ENCODE peak calls at places on chromosomes 2 and 18, in ten cellular contexts. L is MM.1S, F is left lung, P is fibroblast of lung, G is AG09309, Q is A549, A is heart right ventricle, K is neural progenitor cell, C is body of pancreas, N is foreskin fibroblast. J is an unnamed sample.
A peak's percentile ranks its signal among the peaks of the same experiment; 100 is the strongest.

GRCh38 chr18:37540424-37541121 is 25.0 kb downstream of the CELF4 start:
- DNase-seq in L (no peak), F (no peak), P (no peak), G (no peak), Q (no peak), A (no peak), K (no peak), C (no peak), N (no peak), J (no peak)

GRCh38 chr18:12092398-12093229 is 1.0 kb upstream of the ANKRD62 start:
- DNase-seq in L (peak; percentile 70), F (peak; percentile 63), P (no peak), G (no peak), Q (peak; percentile 53), A (peak; percentile 21), K (peak; percentile 72), C (peak; percentile 83), N (no peak), J (peak; percentile 85)

GRCh38 chr2:172085460-172086159 is at the start of gene DLX1:
- DNase-seq in L (no peak), F (no peak), P (no peak), G (no peak), Q (no peak), A (no peak), K (peak; percentile 46), C (no peak), N (no peak), J (no peak)

GRCh38 chr2:147739531-147739930 is 105.3 kb upstream of the ACVR2A start:
- DNase-seq in L (no peak), F (no peak), P (peak; percentile 63), G (no peak), Q (no peak), A (no peak), K (no peak), C (no peak), N (no peak), J (no peak)

GRCh38 chr2:223993634-223994232 is 36.5 kb downstream of the MRPL44 start:
- DNase-seq in L (peak; percentile 77), F (no peak), P (peak; percentile 71), G (peak; percentile 64), Q (peak; percentile 88), A (no peak), K (peak; percentile 86), C (peak; percentile 72), N (peak; percentile 70), J (peak; percentile 85)

GRCh38 chr2:15920696-15921095 is 19.7 kb upstream of the MYCN start:
- DNase-seq in L (no peak), F (no peak), P (no peak), G (no peak), Q (no peak), A (no peak), K (no peak), C (no peak), N (no peak), J (peak; percentile 32)

GRCh38 chr2:158740127-158740526 is 55.0 kb upstream of the DAPL1 start:
- DNase-seq in L (no peak), F (no peak), P (peak; percentile 68), G (no peak), Q (no peak), A (no peak), K (no peak), C (no peak), N (no peak), J (no peak)

GRCh38 chr2:223247136-223247535 is 195.1 kb downstream of the KCNE4 start:
- DNase-seq in L (no peak), F (no peak), P (peak; percentile 37), G (no peak), Q (peak; percentile 60), A (no peak), K (peak; percentile 19), C (no peak), N (peak; percentile 11), J (peak; percentile 60)

GRCh38 chr2:33457588-33458247 is 18.7 kb upstream of the RASGRP3 start:
- DNase-seq in L (no peak), F (no peak), P (peak; percentile 27), G (no peak), Q (no peak), A (no peak), K (no peak), C (peak; percentile 74), N (no peak), J (peak; percentile 71)

GRCh38 chr2:36680012-36680411 is 16.5 kb upstream of the VIT start:
- DNase-seq in L (no peak), F (no peak), P (peak; percentile 24), G (no peak), Q (no peak), A (no peak), K (no peak), C (no peak), N (no peak), J (no peak)

GRCh38 chr2:15619938-15620337 is 28.3 kb downstream of the DDX1 start:
- DNase-seq in L (no peak), F (no peak), P (no peak), G (no peak), Q (no peak), A (no peak), K (no peak), C (no peak), N (no peak), J (no peak)

GRCh38 chr2:219969508-219969907 is 342.1 kb downstream of the SLC4A3 start:
- DNase-seq in L (no peak), F (no peak), P (peak; percentile 91), G (peak; percentile 90), Q (peak; percentile 35), A (no peak), K (no peak), C (no peak), N (no peak), J (no peak)

GRCh38 chr18:50947899-50948298 is 19.9 kb upstream of the ELAC1 start:
- DNase-seq in L (no peak), F (no peak), P (peak; percentile 38), G (no peak), Q (no peak), A (no peak), K (no peak), C (no peak), N (peak; percentile 9), J (no peak)

GRCh38 chr2:11550901-11551568 is 17.2 kb downstream of the GREB1 start:
- DNase-seq in L (no peak), F (no peak), P (no peak), G (no peak), Q (no peak), A (no peak), K (no peak), C (no peak), N (no peak), J (no peak)

GRCh38 chr2:239830066-239830717 is 194.9 kb downstream of the NDUFA10 start:
- DNase-seq in L (peak; percentile 55), F (peak; percentile 53), P (peak; percentile 3), G (no peak), Q (no peak), A (no peak), K (no peak), C (no peak), N (no peak), J (peak; percentile 36)

DNA sequence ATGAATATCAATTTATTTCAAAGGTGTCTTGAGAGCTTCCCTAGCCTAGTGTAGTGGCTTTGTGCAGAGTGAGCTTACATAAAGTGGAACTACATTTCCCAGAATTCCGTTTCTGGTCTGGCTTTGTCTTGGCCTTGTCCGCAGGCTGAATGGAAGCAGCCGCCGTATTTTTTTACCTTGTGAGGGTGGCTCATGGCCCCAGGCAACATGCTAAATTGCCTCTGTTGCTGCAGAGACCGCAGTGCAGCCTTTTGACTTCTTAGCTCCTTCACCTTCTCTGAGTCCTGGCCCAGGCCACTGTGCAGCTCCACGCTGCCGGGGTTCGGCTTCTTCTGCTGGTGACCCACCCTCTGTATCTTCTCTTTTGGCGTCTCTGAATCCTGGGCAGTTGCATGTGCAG is 114.8 kb upstream of the SLC38A11 start:
- DNase-seq in L (no peak), F (peak; percentile 39), P (peak; percentile 3), G (no peak), Q (no peak), A (no peak), K (peak; percentile 37), C (no peak), N (no peak), J (peak; percentile 68)
- H3K4me3 ChIP-seq in L (no peak overlapping the region), F (no peak overlapping the region), P (no peak overlapping the region), G (no peak overlapping the region), Q (no peak overlapping the region), A (no peak overlapping the region), K (no peak overlapping the region), C (no peak overlapping the region), N (no peak overlapping the region), J (no peak overlapping the region)

GRCh38 chr2:88765154-88765948 is 73.9 kb downstream of the RPIA start:
- DNase-seq in L (peak; percentile 97), F (peak; percentile 75), P (peak; percentile 29), G (no peak), Q (peak; percentile 41), A (no peak), K (peak; percentile 59), C (peak; percentile 50), N (peak; percentile 14), J (peak; percentile 85)
- TF ChIP-seq CTCF in L (no peak), F (no peak), P (no peak), G (no peak), Q (no peak), A (no peak), K (no peak), C (no peak), N (no peak), J (peak; percentile 32)

DNA sequence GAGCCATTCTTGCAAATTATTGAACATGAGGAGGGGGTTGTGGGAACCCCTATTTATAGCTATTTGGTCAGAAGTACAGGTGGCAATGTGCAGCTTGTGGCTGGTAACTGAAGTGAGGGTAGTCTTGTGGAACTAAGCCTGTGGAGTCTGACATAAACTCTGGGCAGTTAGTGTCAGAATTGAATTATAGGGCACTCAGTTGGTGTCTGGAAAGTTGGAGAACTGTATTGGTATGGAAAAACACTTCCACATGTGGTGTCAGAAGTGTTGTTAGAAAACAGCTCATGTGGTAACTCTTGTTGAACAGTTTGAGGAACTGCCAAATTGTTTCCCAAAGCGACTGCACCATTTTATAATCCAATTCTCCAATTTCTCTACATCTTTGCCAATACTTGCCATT is 7.5 kb downstream of the RALBP1 start:
- DNase-seq in L (no peak), F (no peak), P (no peak), G (no peak), Q (no peak), A (no peak), K (no peak), C (no peak), N (no peak), J (no peak)
- H3K4me3 ChIP-seq in L (no peak overlapping the region), F (no peak overlapping the region), P (no peak overlapping the region), G (no peak overlapping the region), Q (no peak overlapping the region), A (no peak overlapping the region), K (no peak overlapping the region), C (no peak overlapping the region), N (no peak overlapping the region), J (no peak overlapping the region)

DNA sequence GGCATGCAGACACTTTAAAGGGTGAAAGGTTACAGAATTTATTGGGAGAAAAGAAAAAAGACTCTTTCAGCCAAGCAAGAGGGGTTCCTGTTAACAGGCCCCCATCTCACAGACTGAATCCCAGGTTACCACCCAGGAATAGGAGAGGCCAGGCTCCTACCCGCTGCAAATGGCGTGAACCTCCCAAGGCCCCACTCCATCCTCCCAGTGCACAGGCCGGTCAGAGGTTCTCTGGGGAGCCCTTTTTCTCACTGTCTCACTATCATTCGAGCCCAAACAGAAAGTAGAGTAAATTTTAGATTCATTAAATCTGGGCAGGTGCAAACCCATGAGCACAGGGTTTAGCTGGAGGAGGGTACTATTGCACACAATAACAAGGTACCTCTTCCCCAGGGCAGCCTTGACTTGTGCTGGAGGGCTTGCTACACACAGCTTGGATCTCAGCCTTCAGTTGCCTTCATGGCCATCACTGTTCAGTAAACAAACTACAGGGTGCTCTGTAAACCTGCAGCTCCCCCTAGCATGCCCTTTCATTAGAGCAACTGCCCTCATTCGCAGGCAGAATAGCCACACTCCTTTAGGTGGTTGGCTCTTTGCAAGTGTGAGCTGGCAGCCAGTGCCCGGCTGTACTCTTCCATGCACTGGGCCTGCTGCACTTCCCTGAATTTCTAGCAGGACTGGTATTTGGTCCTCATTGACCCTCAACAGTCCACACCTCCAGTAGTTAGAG is 7.3 kb upstream of the PLEK start:
- DNase-seq in L (peak; percentile 66), F (no peak), P (peak; percentile 21), G (peak; percentile 38), Q (peak; percentile 67), A (peak; percentile 18), K (peak; percentile 73), C (peak; percentile 47), N (peak; percentile 59), J (peak; percentile 87)
- TF ChIP-seq CTCF in L (peak; percentile 72), F (peak; percentile 22), P (peak; percentile 74), G (peak; percentile 77), Q (peak; percentile 20), A (peak; percentile 30), K (peak; percentile 60), C (no peak), N (peak; percentile 79), J (peak; percentile 78)

J was measured in endodermal cell.